ENCODE peak calls at places on chromosomes 13 and 19, in six cellular contexts. F is adrenal gland; A is stimulated activated CD4-positive, alpha-beta T cell treated with anti-CD3 and anti-CD28 coated beads, TNF-alpha, amount 100 ng/mL, for 48 hours; I is HEK293T; D is nephron progenitor cell; E is psoas muscle. N is an unnamed sample.

GRCh38 chr19:2240881-2241760 is 4.5 kb downstream of the SF3A2 start:
- DNase-seq in I (no peak), A (no peak), E (no peak), F (no peak), D (no peak), N (no peak)

GRCh38 chr13:104460553-104460952 is 1394.3 kb upstream of the SLC10A2 start:
- DNase-seq in I (no peak), F (no peak), D (no peak), A (no peak), E (no peak), N (no peak)

GRCh38 chr19:18756896-18757295 is 34.2 kb downstream of the COMP start:
- DNase-seq in F (no peak), E (no peak), A (no peak), D (no peak), I (no peak), N (peak)

GRCh38 chr19:29879655-29879974 is 62.4 kb upstream of the URI1 start:
- DNase-seq in I (no peak), A (no peak), E (no peak), D (no peak), F (no peak), N (no peak)

GRCh38 chr19:38617283-38617763 is 430 bp downstream of the MAP4K1 start:
- DNase-seq in I (no peak), D (no peak), A (no peak), E (no peak), F (no peak), N (no peak)

GRCh38 chr13:42970824-42971669 is 21.0 kb downstream of the EPSTI1 start:
- DNase-seq in F (no peak), A (peak), E (no peak), D (peak), I (peak), N (no peak)

GRCh38 chr13:54373211-54373610 is 1344.6 kb downstream of the OLFM4 start:
- DNase-seq in A (no peak), F (no peak), D (no peak), E (no peak), I (no peak), N (no peak)

GRCh38 chr13:68046900-68047299 is 816.8 kb upstream of the PCDH9 start:
- DNase-seq in D (no peak), I (no peak), F (no peak), E (no peak), A (no peak), N (no peak)

GRCh38 chr19:5302396-5302795 is 38.2 kb downstream of the PTPRS start:
- DNase-seq in F (no peak), I (no peak), E (no peak), A (no peak), D (no peak), N (no peak)

GRCh38 chr19:7391218-7391670 is 42.5 kb downstream of the ARHGEF18 start:
- DNase-seq in F (no peak), D (no peak), E (no peak), A (no peak), I (no peak), N (no peak)

GRCh38 chr13:76512676-76513277 is 373.4 kb downstream of the KCTD12 start:
- DNase-seq in F (peak), D (no peak), E (no peak), I (no peak), A (no peak), N (no peak)

GRCh38 chr19:17328517-17329060 is 6.1 kb downstream of the ANO8 start:
- DNase-seq in F (no peak), I (no peak), D (peak), A (no peak), E (no peak), N (no peak)

GRCh38 chr13:98768522-98768921 is 16.1 kb upstream of the SLC15A1 start:
- DNase-seq in A (no peak), I (no peak), F (no peak), D (no peak), E (no peak), N (no peak)

GRCh38 chr13:114119196-114119595 is 13.2 kb downstream of the RASA3 start:
- DNase-seq in E (peak), I (no peak), D (peak), F (no peak), A (no peak), N (no peak)

GRCh38 chr19:29622191-29623070 is 16.3 kb downstream of the POP4 start:
- DNase-seq in E (peak), I (no peak), F (no peak), A (no peak), D (no peak), N (no peak)

GRCh38 chr13:91627952-91628739 is 229.7 kb downstream of the GPC5 start:
- DNase-seq in D (no peak), E (no peak), A (no peak), F (no peak), I (no peak), N (no peak)

GRCh38 chr19:6276447-6276846 is 3.3 kb downstream of the MLLT1 start:
- DNase-seq in F (peak), I (no peak), A (no peak), D (no peak), E (peak), N (no peak)

GRCh38 chr13:25752957-25753540 is 298.8 kb downstream of the SHISA2 start:
- DNase-seq in E (peak), I (no peak), D (no peak), A (no peak), F (peak), N (no peak)

GRCh38 chr19:19820774-19821315 is 705 bp downstream of the ZNF506 start:
- DNase-seq in I (no peak), F (no peak), D (no peak), A (no peak), E (no peak), N (no peak)

GRCh38 chr13:38900188-38900587 is 90.4 kb downstream of the STOML3 start:
- DNase-seq in A (no peak), D (no peak), E (no peak), F (no peak), I (peak), N (no peak)

GRCh38 chr13:111177803-111178389 is 62.8 kb downstream of the ARHGEF7 start:
- DNase-seq in E (no peak), I (no peak), A (no peak), F (no peak), D (no peak), N (no peak)

GRCh38 chr19:2208975-2209374 is 27.2 kb downstream of the PLEKHJ1 start:
- DNase-seq in F (no peak), E (no peak), D (no peak), A (no peak), I (no peak), N (no peak)

GRCh38 chr19:54464624-54465266 is 1.2 kb upstream of the LENG9 start:
- DNase-seq in I (peak), A (peak), F (peak), E (peak), D (peak), N (peak)

GRCh38 chr13:28022848-28023518 is 34.5 kb upstream of the URAD start:
- DNase-seq in A (no peak), I (no peak), D (peak), F (no peak), E (no peak), N (no peak)

GRCh38 chr13:63198076-63198475 is 1782.4 kb upstream of the PCDH20 start:
- DNase-seq in F (no peak), I (no peak), D (no peak), A (no peak), E (no peak), N (no peak)

GRCh38 chr13:28000567-28000966 is 12.1 kb upstream of the URAD start:
- DNase-seq in A (no peak), F (no peak), D (no peak), E (no peak), I (no peak), N (no peak)

GRCh38 chr19:15836345-15836594 is 20.8 kb upstream of the OR10H1 start:
- DNase-seq in I (no peak), F (no peak), D (no peak), A (no peak), E (no peak), N (no peak)

GRCh38 chr13:46535002-46535401 is 18.0 kb upstream of the LRCH1 start:
- DNase-seq in E (no peak), F (no peak), A (no peak), I (no peak), D (no peak), N (no peak)

GRCh38 chr19:44848805-44849457 is 2.8 kb downstream of the NECTIN2 start:
- DNase-seq in A (no peak), F (peak), D (peak), I (no peak), E (no peak), N (no peak)

GRCh38 chr19:662207-662961 is 630 bp downstream of the RNF126 start:
- DNase-seq in F (peak), D (peak), A (peak), I (peak), E (peak), N (no peak)

GRCh38 chr13:76012091-76012721 is 376.1 kb downstream of the LMO7 start:
- DNase-seq in A (no peak), F (no peak), D (no peak), I (no peak), E (no peak), N (no peak)

GRCh38 chr19:14565765-14566711 is 5.8 kb downstream of the NDUFB7 start:
- DNase-seq in A (no peak), I (no peak), F (no peak), E (no peak), D (no peak), N (no peak)

GRCh38 chr19:3761382-3762129 is at the start of gene APBA3:
- DNase-seq in E (peak), I (peak), A (peak), F (peak), D (peak), N (peak)

GRCh38 chr19:46373573-46374359 is 26.9 kb downstream of the PPP5C start:
- DNase-seq in F (peak), I (no peak), A (no peak), D (no peak), E (peak), N (peak)

GRCh38 chr13:69474286-69474685 is 633.3 kb upstream of the ATXN8OS start:
- DNase-seq in I (no peak), A (no peak), F (no peak), E (no peak), D (no peak), N (no peak)

GRCh38 chr13:26540319-26540718 is 17.2 kb upstream of the WASF3 start:
- DNase-seq in F (no peak), D (no peak), A (no peak), E (peak), I (no peak), N (no peak)

GRCh38 chr13:98393873-98394272 is 183.0 kb downstream of the STK24 start:
- DNase-seq in E (peak), I (no peak), D (no peak), F (no peak), A (no peak), N (no peak)